ENCODE peak calls at places on chromosomes 3 and 15, in five cellular contexts. H, X, N, Y and W are unnamed samples.

GRCh38 chr3:161599702-161600101 is 103.1 kb downstream of the OTOL1 start:
- DNase-seq in H (no peak), X (no peak), N (no peak), Y (no peak), W (no peak)

GRCh38 chr15:67148196-67148701 is 82.8 kb downstream of the SMAD3 start:
- DNase-seq in H (peak; percentile 45), X (no peak), N (no peak), Y (no peak), W (no peak)

GRCh38 chr3:120640231-120640630 is 41.8 kb downstream of the HGD start:
- DNase-seq in H (no peak), X (no peak), N (no peak), Y (no peak), W (no peak)

GRCh38 chr3:148911173-148911572 is 46.1 kb downstream of the CPA3 start:
- DNase-seq in H (no peak), X (no peak), N (no peak), Y (no peak), W (no peak)

GRCh38 chr3:72633101-72633500 is 215.1 kb downstream of the SHQ1 start:
- DNase-seq in H (no peak), X (no peak), N (no peak), Y (no peak), W (no peak)

GRCh38 chr3:136149569-136150136 is 46.5 kb downstream of the MSL2 start:
- DNase-seq in H (no peak), X (no peak), N (no peak), Y (no peak), W (no peak)

GRCh38 chr3:104101736-104102135 is 1265.0 kb upstream of the ALCAM start:
- DNase-seq in H (no peak), X (no peak), N (no peak), Y (no peak), W (no peak)

GRCh38 chr3:24780992-24781391 is 286.3 kb upstream of the THRB start:
- DNase-seq in H (no peak), X (no peak), N (no peak), Y (no peak), W (no peak)

GRCh38 chr3:194283218-194284006 is 67.7 kb downstream of the CPN2 start:
- DNase-seq in H (no peak), X (no peak), N (no peak), Y (no peak), W (no peak)

GRCh38 chr3:117407317-117407716 is 697.7 kb downstream of the TUSC7 start:
- DNase-seq in H (peak; percentile 5), X (no peak), N (no peak), Y (no peak), W (peak; percentile 24)

GRCh38 chr3:58607816-58608215 is 30.6 kb upstream of the FAM107A start:
- DNase-seq in H (no peak), X (no peak), N (no peak), Y (peak; percentile 26), W (no peak)
- TF ChIP-seq SUZ12 in H (no peak), X (no peak), N (no peak), Y (no peak), W (no peak)

GRCh38 chr15:31254431-31255175 is 72.0 kb upstream of the KLF13 start:
- DNase-seq in H (no peak), X (no peak), N (no peak), Y (no peak), W (peak; percentile 23)
- TF ChIP-seq SUZ12 in H (no peak), X (no peak), N (no peak), Y (no peak), W (no peak)

GRCh38 chr3:188978772-188979171 is 193.0 kb upstream of the TPRG1 start:
- DNase-seq in H (peak; percentile 15), X (no peak), N (no peak), Y (no peak), W (no peak)
- TF ChIP-seq SUZ12 in H (no peak), X (no peak), N (no peak), Y (no peak), W (no peak)

GRCh38 chr3:171419457-171419856 is 40.7 kb downstream of the TNIK start:
- DNase-seq in H (no peak), X (no peak), N (no peak), Y (no peak), W (no peak)
- TF ChIP-seq SUZ12 in H (no peak), X (no peak), N (no peak), Y (no peak), W (no peak)

DNA sequence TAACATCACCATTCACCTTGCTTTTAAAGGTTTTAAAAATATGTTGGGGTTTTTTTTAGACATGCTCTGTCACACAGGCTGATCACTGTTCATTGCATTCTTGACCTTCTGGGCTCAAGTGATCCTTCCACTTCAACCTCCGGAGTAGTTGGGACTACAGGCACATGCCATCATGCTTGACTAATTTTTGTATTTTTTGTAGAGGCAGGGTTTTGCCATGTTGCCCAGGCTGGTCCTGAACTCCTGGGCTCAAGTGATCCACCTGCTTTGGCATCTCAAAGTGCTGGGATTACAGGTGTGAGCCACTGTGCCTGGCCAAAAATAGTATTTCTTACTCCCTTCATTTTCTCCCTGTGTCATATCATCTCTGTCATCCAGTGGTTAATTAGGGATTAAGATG is 101.4 kb downstream of the PIK3R4 start:
- DNase-seq in H (no peak), X (no peak), N (no peak), Y (no peak), W (no peak)
- TF ChIP-seq SUZ12 in H (no peak), X (no peak), N (no peak), Y (no peak), W (no peak)